ENCODE peak calls at places on chromosomes 2 and 18, in five cellular contexts. P is A549, S is HepG2, Y is K562, Q is GM12878. F is an unnamed sample.

GRCh38 chr2:201580486-201580885 is 62.8 kb downstream of the TMEM237 start:
- DNase-seq in Q (no peak), S (peak), P (peak), Y (no peak), F (no peak)

GRCh38 chr2:231632559-231633142 is 40.0 kb downstream of the TEX44 start:
- DNase-seq in Q (no peak), S (no peak), P (no peak), Y (no peak), F (no peak)

GRCh38 chr2:64325852-64326577 is 127.9 kb upstream of the LGALSL start:
- DNase-seq in S (no peak), Q (peak), P (no peak), Y (no peak), F (no peak)

GRCh38 chr18:54440292-54440691 is 82.6 kb downstream of the C18orf54 start:
- DNase-seq in S (no peak), P (no peak), Q (no peak), Y (no peak), F (no peak)

GRCh38 chr2:83234291-83234690 is 1224.8 kb downstream of the SUCLG1 start:
- DNase-seq in P (no peak), S (no peak), Y (no peak), Q (no peak), F (no peak)

GRCh38 chr2:191389288-191389687 is 144.1 kb downstream of the MYO1B start:
- DNase-seq in S (no peak), P (no peak), Y (no peak), Q (no peak), F (no peak)

GRCh38 chr2:111704246-111704645 is 179.7 kb downstream of the ANAPC1 start:
- DNase-seq in Q (no peak), P (peak), Y (no peak), S (peak), F (no peak)

GRCh38 chr2:201969938-201970785 is 63.5 kb upstream of the FZD7 start:
- DNase-seq in Q (no peak), P (no peak), S (no peak), Y (no peak), F (no peak)

GRCh38 chr2:219155054-219155644 is 5.5 kb downstream of the NHEJ1 start:
- DNase-seq in S (peak), P (peak), Q (no peak), Y (peak), F (peak)

GRCh38 chr2:22947741-22948140 is 437.2 kb upstream of the KLHL29 start:
- DNase-seq in Y (no peak), P (no peak), S (no peak), Q (no peak), F (no peak)

GRCh38 chr2:98524168-98524567 is 79.5 kb downstream of the INPP4A start:
- DNase-seq in Q (no peak), Y (no peak), P (no peak), S (no peak), F (no peak)

GRCh38 chr2:217247511-217247910 is 387.6 kb upstream of the TNP1 start:
- DNase-seq in S (no peak), Q (no peak), P (no peak), Y (no peak), F (no peak)

GRCh38 chr2:79373359-79374115 is 139.3 kb upstream of the CTNNA2 start:
- DNase-seq in S (no peak), Q (no peak), Y (no peak), P (no peak), F (no peak)

GRCh38 chr2:138086556-138086955 is 122.3 kb downstream of the HNMT start:
- DNase-seq in Q (no peak), Y (no peak), P (no peak), S (no peak), F (no peak)

GRCh38 chr2:121149384-121149783 is 135.6 kb downstream of the TFCP2L1 start:
- DNase-seq in P (no peak), Q (no peak), S (no peak), Y (no peak), F (no peak)

GRCh38 chr18:76338088-76338487 is 157.0 kb downstream of the ZNF516 start:
- DNase-seq in Y (no peak), P (no peak), S (no peak), Q (no peak), F (no peak)

GRCh38 chr2:106931742-106932335 is 45.9 kb upstream of the ST6GAL2 start:
- DNase-seq in S (no peak), Q (no peak), Y (no peak), P (no peak), F (no peak)

GRCh38 chr2:52054824-52055223 is 1022.9 kb upstream of the NRXN1 start:
- DNase-seq in Y (no peak), Q (no peak), P (no peak), S (no peak), F (peak)

GRCh38 chr2:105778344-105778607 is 33.6 kb downstream of the NCK2 start:
- DNase-seq in P (no peak), Y (no peak), S (no peak), Q (no peak), F (no peak)

GRCh38 chr2:96554293-96555145 is 18.0 kb downstream of the ARID5A start:
- DNase-seq in P (peak), Q (no peak), Y (peak), S (peak), F (peak)

GRCh38 chr2:125721072-125721721 is 934.8 kb upstream of the GYPC start:
- DNase-seq in Y (no peak), S (no peak), Q (no peak), P (no peak), F (no peak)

GRCh38 chr2:171878481-171878993 is 15.5 kb downstream of the SLC25A12 start:
- DNase-seq in Q (no peak), Y (no peak), S (peak), P (no peak), F (no peak)
- TF ChIP-seq JUNB in Q (peak), Y (no peak), S (no peak), P (no peak), F (no peak)

GRCh38 chr2:180124273-180124881 is 117.3 kb upstream of the CWC22 start:
- DNase-seq in Y (peak), Q (peak), P (peak), S (peak), F (peak)
- TF ChIP-seq JUNB in Y (no peak), Q (no peak), P (no peak), S (no peak), F (no peak)

DNA sequence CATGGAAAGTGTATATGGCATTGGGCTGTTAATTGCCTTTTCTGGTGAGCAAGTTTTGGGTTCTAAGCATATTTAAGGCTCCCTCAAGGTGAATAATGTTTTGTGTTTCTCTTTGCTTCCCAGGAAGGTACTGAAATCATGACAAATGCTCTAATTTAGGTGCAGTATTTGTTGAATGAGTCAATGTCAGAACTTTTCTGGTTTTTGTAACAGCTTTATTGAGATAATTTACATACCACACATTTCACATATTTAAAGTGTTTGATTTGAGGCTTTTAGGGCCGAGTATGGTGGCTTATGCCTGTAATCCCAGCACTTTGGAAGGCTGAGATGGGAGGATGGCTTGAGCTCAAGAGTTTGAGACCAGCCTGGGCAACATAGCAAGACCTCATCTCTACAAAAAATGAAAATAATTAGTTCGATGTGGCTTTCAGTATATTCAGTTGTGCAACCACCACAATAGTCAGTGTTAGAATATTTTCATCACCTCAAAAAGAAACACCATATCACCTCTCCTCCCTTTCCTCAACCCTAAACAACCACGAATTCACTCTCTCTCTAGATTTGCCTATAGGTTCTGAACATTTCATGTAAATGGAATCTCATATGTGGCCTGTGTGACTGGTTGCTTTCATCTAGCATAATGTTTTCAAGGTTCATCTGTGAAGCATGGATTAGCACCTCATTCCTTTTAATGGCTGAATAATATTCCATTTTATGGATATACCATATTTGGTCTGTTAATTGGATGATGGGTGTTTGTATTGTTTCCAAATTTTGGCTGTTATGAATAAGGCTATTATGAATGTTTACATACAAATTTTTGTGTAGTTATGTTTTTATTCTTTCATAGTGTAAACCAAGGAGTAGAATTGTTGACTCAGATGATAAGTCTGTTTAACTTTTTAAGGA is 54.9 kb downstream of the MGAT5 start:
- DNase-seq in Q (no peak), S (no peak), Y (no peak), P (no peak), F (no peak)
- TF ChIP-seq JUNB in Q (peak), S (no peak), Y (no peak), P (no peak), F (no peak)

DNA sequence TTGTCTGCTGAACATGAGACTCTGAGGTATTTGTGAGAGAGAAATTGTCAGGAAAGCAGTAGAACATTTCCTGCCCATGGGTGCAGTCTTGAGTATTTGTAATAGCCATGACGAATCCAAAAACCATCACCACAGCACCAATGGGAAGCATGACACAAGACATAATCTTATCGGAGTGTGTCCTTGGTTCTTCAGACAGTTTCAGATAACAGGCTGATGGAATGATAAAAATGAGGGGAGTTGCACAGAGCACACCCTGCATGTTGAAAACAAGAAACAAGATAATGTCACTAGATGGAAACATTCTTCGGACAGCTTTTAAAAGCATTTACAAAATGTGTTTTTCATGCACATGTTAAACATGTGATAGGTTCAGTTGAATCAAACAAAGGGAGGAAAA is 56.9 kb downstream of the SLC38A11 start:
- DNase-seq in P (peak), S (peak), Y (no peak), Q (no peak), F (no peak)
- TF ChIP-seq JUNB in P (no peak), S (no peak), Y (no peak), Q (no peak), F (no peak)

GRCh38 chr18:74215863-74216262 is 67.5 kb downstream of the TIMM21 start:
- DNase-seq in P (no peak), Y (no peak), Q (no peak), S (no peak), F (no peak)
- TF ChIP-seq JUNB in P (no peak), Y (no peak), Q (no peak), S (no peak), F (no peak)